ENCODE peak calls at places on chromosomes 12 and 14, in seven cellular contexts. R is occipital lobe; N is CD8-positive, alpha-beta T cell; A is GM04504; F is T-helper 9 cell; D is NCI-H510A; T is HS-5. U is an unnamed sample.

GRCh38 chr12:32875990-32876389 is 20.6 kb downstream of the PKP2 start:
- DNase-seq in R (no peak), N (no peak), A (no peak), F (no peak), D (no peak), T (no peak), U (no peak)

GRCh38 chr14:78172428-78172827 is 2.3 kb downstream of the NRXN3 start:
- DNase-seq in R (no peak), N (no peak), A (no peak), F (no peak), D (no peak), T (no peak), U (no peak)

GRCh38 chr14:87944987-87945604 is 47.9 kb downstream of the GALC start:
- DNase-seq in R (no peak), N (no peak), A (peak), F (no peak), D (no peak), T (peak), U (peak)

GRCh38 chr14:88866305-88866704 is 41.9 kb downstream of the TTC8 start:
- DNase-seq in R (no peak), N (no peak), A (no peak), F (no peak), D (no peak), T (no peak), U (no peak)

GRCh38 chr14:56422703-56423213 is 156.8 kb upstream of the TMEM260 start:
- DNase-seq in R (peak), N (no peak), A (peak), F (no peak), D (peak), T (peak), U (peak)

GRCh38 chr14:91324606-91324950 is 80.1 kb upstream of the GPR68 start:
- DNase-seq in R (no peak), N (no peak), A (no peak), F (no peak), D (no peak), T (no peak), U (no peak)

GRCh38 chr12:89418228-89418910 is 66.1 kb upstream of the DUSP6 start:
- DNase-seq in R (no peak), N (no peak), A (no peak), F (no peak), D (no peak), T (no peak), U (no peak)

GRCh38 chr14:36383674-36384421 is 63.4 kb upstream of the MBIP start:
- DNase-seq in R (peak), N (no peak), A (no peak), F (no peak), D (no peak), T (no peak), U (no peak)

GRCh38 chr12:8709124-8709830 is 11.5 kb downstream of the RIMKLB start:
- DNase-seq in R (no peak), N (no peak), A (peak), F (no peak), D (no peak), T (no peak), U (no peak)

GRCh38 chr12:2465681-2466080 is 329.1 kb upstream of the FKBP4 start:
- DNase-seq in R (no peak), N (no peak), A (no peak), F (no peak), D (no peak), T (no peak), U (no peak)

GRCh38 chr14:90704362-90705051 is 111.7 kb downstream of the TTC7B start:
- DNase-seq in R (no peak), N (no peak), A (no peak), F (no peak), D (no peak), T (no peak), U (no peak)

GRCh38 chr12:29146201-29146600 is 2.9 kb upstream of the FAR2 start:
- DNase-seq in R (no peak), N (no peak), A (no peak), F (no peak), D (no peak), T (no peak), U (no peak)

GRCh38 chr12:5335059-5335458 is 96.8 kb upstream of the NTF3 start:
- DNase-seq in R (no peak), N (no peak), A (peak), F (no peak), D (no peak), T (peak), U (no peak)

GRCh38 chr12:56957229-56958052 is at the start of gene RDH16:
- DNase-seq in R (no peak), N (no peak), A (no peak), F (no peak), D (no peak), T (no peak), U (no peak)

GRCh38 chr14:98070521-98070920 is 1201.5 kb downstream of the BCL11B start:
- DNase-seq in R (no peak), N (no peak), A (no peak), F (no peak), D (no peak), T (no peak), U (no peak)

GRCh38 chr14:60235440-60235839 is 13.6 kb upstream of the PPM1A start:
- DNase-seq in R (no peak), N (no peak), A (no peak), F (no peak), D (no peak), T (no peak), U (no peak)

GRCh38 chr12:122928891-122929538 is 33.1 kb upstream of the VPS37B start:
- DNase-seq in R (no peak), N (no peak), A (no peak), F (no peak), D (no peak), T (no peak), U (no peak)

GRCh38 chr12:107884769-107885694 is 110.5 kb downstream of the ASCL4 start:
- DNase-seq in R (peak), N (no peak), A (peak), F (no peak), D (peak), T (peak), U (no peak)

GRCh38 chr12:84128117-84128991 is 784.2 kb downstream of the SLC6A15 start:
- DNase-seq in R (no peak), N (no peak), A (no peak), F (no peak), D (no peak), T (no peak), U (no peak)

GRCh38 chr12:25958254-25959068 is at the start of gene RASSF8:
- DNase-seq in R (peak), N (no peak), A (peak), F (no peak), D (peak), T (no peak), U (no peak)

GRCh38 chr14:72154645-72155378 is 222.6 kb downstream of the RGS6 start:
- DNase-seq in R (no peak), N (no peak), A (no peak), F (no peak), D (no peak), T (no peak), U (no peak)

GRCh38 chr12:13181375-13182070 is 15.0 kb upstream of the EMP1 start:
- DNase-seq in R (no peak), N (no peak), A (no peak), F (no peak), D (no peak), T (no peak), U (no peak)

GRCh38 chr12:25689996-25690501 is 137.0 kb upstream of the LMNTD1 start:
- DNase-seq in R (no peak), N (no peak), A (no peak), F (no peak), D (peak), T (no peak), U (no peak)

GRCh38 chr14:77986808-77987207 is 183.4 kb upstream of the NRXN3 start:
- DNase-seq in R (no peak), N (no peak), A (no peak), F (no peak), D (no peak), T (no peak), U (no peak)

GRCh38 chr14:104228716-104229620 is 90.6 kb downstream of the KIF26A start:
- DNase-seq in R (no peak), N (no peak), A (no peak), F (no peak), D (no peak), T (no peak), U (no peak)

GRCh38 chr12:64673490-64674169 is 63.3 kb downstream of the RASSF3 start:
- DNase-seq in R (no peak), N (no peak), A (no peak), F (no peak), D (no peak), T (no peak), U (no peak)

GRCh38 chr12:47686645-47687240 is 19.1 kb downstream of the RPAP3 start:
- DNase-seq in R (no peak), N (no peak), A (peak), F (no peak), D (no peak), T (no peak), U (no peak)

GRCh38 chr12:32120419-32120818 is 13.8 kb downstream of the BICD1 start:
- DNase-seq in R (no peak), N (no peak), A (no peak), F (no peak), D (no peak), T (no peak), U (no peak)

GRCh38 chr14:89702151-89702936 is 252.2 kb downstream of the EFCAB11 start:
- DNase-seq in R (no peak), N (no peak), A (peak), F (no peak), D (peak), T (peak), U (no peak)

GRCh38 chr14:62792578-62792977 is 252.7 kb downstream of the KCNH5 start:
- DNase-seq in R (no peak), N (no peak), A (no peak), F (no peak), D (no peak), T (no peak), U (no peak)

GRCh38 chr14:21923820-21924219 is 250.2 kb upstream of the OR4E1 start:
- DNase-seq in R (no peak), N (no peak), A (no peak), F (peak), D (no peak), T (no peak), U (no peak)

U was measured in kidney epithelial cell.